ENCODE peak calls at places on chromosome 12, in four cellular contexts. E, G, C and H are unnamed samples.

GRCh38 chr12:25755681-25756260 is 202.7 kb upstream of the LMNTD1 start:
- DNase-seq in E (no peak), G (no peak), C (no peak), H (no peak)

GRCh38 chr12:42780671-42781070 is 191.1 kb upstream of the PRICKLE1 start:
- DNase-seq in E (no peak), G (no peak), C (no peak), H (no peak)

GRCh38 chr12:119807380-119807779 is 69.7 kb downstream of the CIT start:
- DNase-seq in E (no peak), G (no peak), C (no peak), H (no peak)

GRCh38 chr12:130500835-130501330 is 163.2 kb downstream of the PIWIL1 start:
- DNase-seq in E (no peak), G (no peak), C (no peak), H (no peak)

GRCh38 chr12:34219046-34219770 is 196.9 kb downstream of the ALG10 start:
- DNase-seq in E (no peak), G (no peak), C (no peak), H (no peak)

GRCh38 chr12:104137175-104137901 is 672 bp downstream of the NFYB start:
- DNase-seq in E (peak), G (peak), C (peak), H (peak)

GRCh38 chr12:117044311-117044710 is 54.9 kb downstream of the TESC start:
- DNase-seq in E (no peak), G (no peak), C (no peak), H (no peak)

GRCh38 chr12:58563621-58564020 is 356.7 kb downstream of the LRIG3 start:
- DNase-seq in E (no peak), G (no peak), C (no peak), H (no peak)

GRCh38 chr12:84912191-84913142 is at the start of gene SLC6A15:
- DNase-seq in E (no peak), G (no peak), C (no peak), H (peak)

GRCh38 chr12:18864900-18865561 is 127.1 kb downstream of the CAPZA3 start:
- DNase-seq in E (no peak), G (no peak), C (no peak), H (no peak)

GRCh38 chr12:59570134-59570533 is 25.7 kb upstream of the SLC16A7 start:
- DNase-seq in E (no peak), G (no peak), C (no peak), H (no peak)
- TF ChIP-seq CHD4 in E (no peak), G (no peak), C (no peak), H (no peak)

DNA sequence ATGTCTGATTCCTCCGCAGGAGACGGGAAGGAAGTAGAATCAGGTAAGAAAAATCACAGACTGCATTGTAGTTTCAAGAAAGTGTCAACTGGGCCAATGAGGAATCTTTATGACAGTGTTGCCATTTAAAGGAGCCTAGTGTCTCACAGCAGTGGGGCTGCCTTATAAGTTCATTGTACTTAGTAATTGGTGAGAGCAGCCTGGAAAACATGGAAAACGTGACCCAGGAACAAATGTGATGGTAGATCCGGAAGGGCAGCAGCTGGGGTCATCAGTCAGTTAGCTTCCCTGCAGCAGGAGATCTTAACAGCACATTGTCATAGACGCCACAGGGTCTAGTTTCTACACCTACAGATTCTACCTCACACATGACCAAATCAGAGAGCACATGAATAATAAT is 630.0 kb upstream of the LMO3 start:
- DNase-seq in E (no peak), G (no peak), C (no peak), H (no peak)
- TF ChIP-seq CHD4 in E (no peak), G (no peak), C (no peak), H (no peak)

GRCh38 chr12:124322271-124322998 is 27.5 kb downstream of the RFLNA start:
- DNase-seq in E (no peak), G (no peak), C (no peak), H (peak)

GRCh38 chr12:124318336-124319020 is 23.6 kb downstream of the RFLNA start:
- DNase-seq in E (no peak), G (no peak), C (no peak), H (no peak)

GRCh38 chr12:124319368-124320050 is 24.6 kb downstream of the RFLNA start:
- DNase-seq in E (no peak), G (no peak), C (no peak), H (no peak)

GRCh38 chr12:124321556-124322270 is 26.8 kb downstream of the RFLNA start:
- DNase-seq in E (no peak), G (no peak), C (no peak), H (peak)

DNA sequence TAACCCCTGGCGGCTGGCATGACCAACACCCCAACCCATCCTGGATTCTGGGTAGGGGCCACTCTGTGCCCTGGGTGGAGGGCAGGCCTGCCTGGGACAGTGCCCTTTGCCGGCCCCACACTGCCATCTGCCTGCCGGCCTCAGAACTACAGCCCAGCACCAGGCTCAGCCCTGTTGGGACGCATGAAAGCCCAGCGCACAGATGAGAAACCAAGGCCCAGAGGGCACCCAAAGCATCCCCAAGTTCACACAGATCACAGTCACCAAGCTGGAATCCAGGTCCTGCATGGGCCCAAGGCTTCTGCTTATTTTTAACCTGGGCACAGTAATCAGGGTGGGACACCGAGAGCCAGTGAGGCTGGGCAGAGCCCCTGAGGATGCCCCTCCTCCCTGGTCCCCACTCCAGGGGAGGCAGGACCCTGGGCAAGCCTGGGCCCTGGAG is 26.2 kb downstream of the RFLNA start:
- DNase-seq in E (peak), G (peak), C (peak), H (peak)
- TF ChIP-seq CHD4 in E (no peak), G (no peak), C (no peak), H (no peak)

GRCh38 chr12:57090924-57091632 is 2.2 kb downstream of the NAB2 start:
- DNase-seq in E (no peak), G (no peak), C (no peak), H (no peak)

GRCh38 chr12:57093412-57094193 is 4.7 kb downstream of the NAB2 start:
- DNase-seq in E (peak), G (no peak), C (no peak), H (peak)

GRCh38 chr12:57092876-57093411 is 4.0 kb downstream of the NAB2 start:
- DNase-seq in E (no peak), G (no peak), C (no peak), H (no peak)

GRCh38 chr12:57091633-57092528 is 3.0 kb downstream of the NAB2 start:
- DNase-seq in E (no peak), G (no peak), C (no peak), H (no peak)

DNA sequence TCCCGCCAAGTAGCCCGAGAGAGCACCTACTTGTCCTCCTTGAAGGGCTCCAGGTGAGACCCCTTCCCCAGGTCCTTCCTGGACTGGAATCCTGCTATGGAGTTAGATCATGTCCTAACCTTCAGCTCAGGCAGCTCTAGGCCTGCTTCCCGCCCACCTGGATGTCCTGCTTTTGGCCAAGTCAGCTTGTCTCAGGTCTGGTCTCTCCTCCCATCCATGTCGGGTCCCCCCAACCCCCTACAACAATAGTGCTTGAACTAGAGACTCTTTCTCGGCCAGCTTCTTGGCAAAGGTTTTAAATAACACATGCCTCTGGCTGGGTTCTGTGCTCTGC is 3.6 kb downstream of the NAB2 start:
- DNase-seq in E (no peak), G (no peak), C (no peak), H (no peak)
- TF ChIP-seq CHD4 in E (no peak), G (no peak), C (no peak), H (no peak)

DNA sequence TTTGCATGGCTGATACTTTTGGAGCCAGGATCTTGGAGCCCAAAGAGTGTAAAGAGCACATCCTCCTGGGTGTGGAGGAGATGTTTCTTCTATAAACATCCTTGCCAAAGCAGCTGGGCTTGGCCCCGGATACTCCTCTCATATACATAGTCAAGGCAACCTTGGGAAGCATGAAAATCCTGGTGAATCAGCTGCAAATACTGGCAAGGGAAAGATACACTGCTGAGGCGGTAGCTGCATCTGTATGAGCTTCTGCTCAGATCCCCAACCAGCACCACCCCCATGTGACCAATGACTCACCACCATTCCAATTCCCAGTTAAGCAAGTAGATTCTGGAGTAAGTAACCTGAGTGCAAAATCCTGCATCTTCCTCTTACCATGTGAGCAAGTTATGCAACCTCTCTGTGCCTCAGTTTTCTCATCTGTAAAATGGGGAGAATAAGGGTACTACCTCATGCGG is 567.4 kb downstream of the MED13L start:
- DNase-seq in E (no peak), G (no peak), C (no peak), H (peak)
- TF ChIP-seq CHD4 in E (no peak), G (no peak), C (no peak), H (no peak)

DNA sequence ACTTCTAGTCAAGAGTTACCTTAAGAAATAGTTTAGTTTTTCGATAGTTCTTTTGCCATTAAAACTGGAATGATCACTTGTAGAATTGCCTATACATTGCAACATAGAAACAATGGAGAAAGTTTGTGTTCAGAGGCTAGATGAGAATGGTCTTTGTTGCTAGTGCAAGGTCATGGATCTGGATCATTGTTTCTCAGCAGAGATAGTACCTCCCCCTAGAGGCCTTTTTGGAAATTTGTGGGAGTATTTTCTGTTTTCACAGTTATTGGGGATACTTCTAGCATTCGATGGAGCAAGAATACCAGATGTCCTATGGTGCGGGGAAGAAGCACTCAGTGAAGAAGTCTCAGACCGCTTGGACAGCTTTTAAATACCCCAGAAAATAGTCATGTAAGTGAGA is 138.8 kb upstream of the HMGA2 start:
- DNase-seq in E (peak), G (peak), C (no peak), H (no peak)
- TF ChIP-seq CHD4 in E (no peak), G (no peak), C (no peak), H (no peak)